ENCODE peak calls at places on chromosomes 11 and 22, in ten cellular contexts. N is BE2C, A is fibroblast of lung, K is A673, D is choroid plexus epithelial cell, O is HepG2, J is neural progenitor cell, C is AG10803, F is keratinocyte, Y is astrocyte of the cerebellum. M is an unnamed sample.

GRCh38 chr22:37544955-37545702 is 15.2 kb upstream of the CDC42EP1 start:
- DNase-seq in Y (no peak), D (peak), N (peak), F (no peak), J (peak), K (peak), A (peak), C (peak), O (peak), M (peak)

GRCh38 chr22:46780453-46780852 is 18.0 kb downstream of the TBC1D22A start:
- DNase-seq in A (no peak), K (no peak), C (peak), O (no peak), J (no peak), N (no peak), Y (no peak), D (no peak), F (no peak), M (no peak)

GRCh38 chr11:2699531-2700414 is at the start of gene KCNQ1OT1:
- DNase-seq in K (peak), N (peak), D (peak), Y (peak), J (peak), A (peak), O (peak), C (peak), F (peak), M (peak)

GRCh38 chr11:86245369-86246292 is 1.1 kb downstream of the EED start:
- DNase-seq in K (peak), J (peak), D (peak), O (peak), F (no peak), A (peak), N (peak), C (no peak), Y (no peak), M (peak)

GRCh38 chr11:30735946-30736345 is 149.8 kb upstream of the MPPED2 start:
- DNase-seq in N (no peak), J (peak), Y (no peak), A (no peak), D (no peak), O (no peak), F (no peak), K (peak), C (no peak), M (no peak)

GRCh38 chr11:70073881-70074371 is 4.2 kb upstream of the ANO1 start:
- DNase-seq in N (no peak), O (no peak), A (peak), D (no peak), F (no peak), J (no peak), Y (peak), K (no peak), C (no peak), M (peak)

GRCh38 chr22:42910221-42910942 is 53.3 kb upstream of the ARFGAP3 start:
- DNase-seq in J (no peak), C (no peak), Y (no peak), O (no peak), K (peak), F (no peak), D (no peak), A (no peak), N (no peak), M (no peak)

GRCh38 chr11:665062-665706 is 28.1 kb downstream of the DRD4 start:
- DNase-seq in K (peak), D (peak), J (no peak), A (no peak), C (peak), N (no peak), F (no peak), Y (no peak), O (no peak), M (no peak)

GRCh38 chr11:75301602-75302345 is 49.7 kb downstream of the ARRB1 start:
- DNase-seq in F (no peak), K (no peak), Y (no peak), O (no peak), D (no peak), J (no peak), C (no peak), N (no peak), A (no peak), M (no peak)

GRCh38 chr11:107732327-107733051 is 20.6 kb upstream of the SLN start:
- DNase-seq in O (no peak), J (no peak), A (no peak), F (no peak), C (peak), D (no peak), Y (no peak), N (no peak), K (no peak), M (peak)

GRCh38 chr11:79269923-79270322 is 170.9 kb downstream of the TENM4 start:
- DNase-seq in N (no peak), K (no peak), O (no peak), F (no peak), A (no peak), J (peak), D (no peak), Y (no peak), C (no peak), M (no peak)

GRCh38 chr11:68574308-68574707 is 110.0 kb upstream of the GAL start:
- DNase-seq in D (peak), O (no peak), A (peak), J (no peak), N (no peak), K (no peak), F (no peak), C (peak), Y (no peak), M (peak)

GRCh38 chr11:33912405-33913361 is 20.8 kb upstream of the LMO2 start:
- DNase-seq in Y (peak), K (peak), O (no peak), N (no peak), A (peak), F (no peak), C (peak), D (peak), J (peak), M (peak)

GRCh38 chr11:73271936-73272679 is at the start of gene P2RY6:
- DNase-seq in J (no peak), C (peak), O (peak), F (no peak), A (peak), Y (no peak), N (peak), K (peak), D (peak), M (peak)

DNA sequence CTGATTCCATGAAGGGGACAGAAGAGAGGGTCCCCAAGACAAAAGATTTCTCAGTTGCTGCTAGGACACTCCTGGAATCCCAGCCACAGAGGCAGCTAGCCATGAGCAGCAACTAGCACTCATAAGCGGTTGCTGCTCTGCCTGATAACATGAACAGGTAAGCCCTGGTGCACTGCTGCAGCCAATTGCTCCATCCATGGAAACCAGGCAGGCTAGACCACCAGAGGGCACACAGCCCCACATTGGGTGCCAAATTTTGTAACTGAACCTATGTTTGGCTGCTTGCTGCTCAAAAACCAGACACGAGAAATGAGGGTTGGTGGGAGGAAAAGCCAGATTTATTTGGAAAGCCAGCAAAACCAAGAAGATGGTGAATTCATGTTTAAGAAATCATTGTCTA is 21.9 kb upstream of the QSER1 start:
- DNase-seq in Y (no peak), C (no peak), D (peak), O (no peak), K (peak), N (peak), J (peak), A (no peak), F (no peak), M (no peak)
- TF ChIP-seq CTCF in Y (peak), C (peak), D (peak), O (peak), K (peak), N (peak), J (peak), A (peak), F (no peak), M (peak)

GRCh38 chr11:16252373-16252772 is 104.0 kb downstream of the SOX6 start:
- DNase-seq in N (no peak), F (no peak), O (peak), D (no peak), Y (no peak), J (peak), A (no peak), K (peak), C (peak), M (no peak)
- TF ChIP-seq CTCF in N (peak), F (peak), O (no peak), D (peak), Y (peak), J (peak), A (peak), K (peak), C (peak), M (no peak)

DNA sequence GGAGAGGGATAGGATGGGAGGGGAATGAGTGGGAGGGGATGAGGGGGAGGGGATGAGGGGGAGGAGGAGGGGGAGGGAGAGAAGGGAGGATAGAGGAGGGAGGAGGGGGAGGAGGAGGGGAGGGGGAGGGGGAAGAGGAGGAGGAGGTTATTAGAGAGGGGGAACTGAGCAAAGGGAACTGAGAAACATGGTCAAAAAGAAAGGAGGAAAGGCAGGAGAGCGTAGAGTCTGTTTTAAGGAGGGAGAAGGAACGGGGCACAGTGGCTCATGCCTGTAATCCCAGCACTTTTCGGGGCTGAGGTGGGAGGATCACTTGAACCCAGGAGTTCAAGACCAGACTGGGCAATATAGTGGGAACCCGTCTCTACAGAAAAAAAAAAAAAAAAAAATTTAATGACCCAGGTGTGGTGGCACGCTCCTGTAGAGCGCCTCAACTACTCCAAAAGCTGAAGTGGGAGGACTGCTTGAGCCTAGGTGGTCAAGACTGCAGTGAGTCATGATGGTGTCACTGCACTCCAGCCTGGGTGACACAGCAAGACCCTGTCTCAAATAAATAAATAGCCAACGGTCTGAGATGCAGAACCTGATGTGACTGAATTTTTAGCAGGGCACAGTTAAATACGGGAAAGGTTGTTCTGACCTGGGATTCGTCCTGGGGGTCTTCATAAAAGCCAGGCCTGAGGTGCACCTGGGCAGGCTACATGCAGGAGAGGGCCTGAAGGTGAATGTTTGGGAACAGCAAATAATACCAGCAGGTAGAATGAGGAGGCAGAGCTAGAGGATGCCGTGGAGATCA is 4.0 kb downstream of the B3GNT6 start:
- DNase-seq in O (no peak), N (no peak), K (no peak), A (peak), D (no peak), Y (no peak), J (no peak), C (no peak), F (no peak), M (peak)
- TF ChIP-seq CTCF in O (no peak), N (no peak), K (no peak), A (no peak), D (no peak), Y (no peak), J (no peak), C (no peak), F (no peak), M (no peak)

GRCh38 chr22:35860837-35861236 is 143.2 kb downstream of the APOL5 start:
- DNase-seq in D (no peak), F (no peak), C (no peak), O (no peak), N (no peak), A (no peak), J (no peak), K (no peak), Y (no peak), M (no peak)
- TF ChIP-seq CTCF in D (no peak), F (no peak), C (no peak), O (no peak), N (no peak), A (no peak), J (no peak), K (no peak), Y (no peak), M (no peak)

GRCh38 chr11:134014502-134014901 is 54.4 kb upstream of the JAM3 start:
- DNase-seq in F (no peak), K (no peak), A (peak), N (peak), D (no peak), C (no peak), O (no peak), Y (no peak), J (peak), M (no peak)
- TF ChIP-seq CTCF in F (no peak), K (peak), A (peak), N (peak), D (peak), C (peak), O (no peak), Y (peak), J (peak), M (peak)

DNA sequence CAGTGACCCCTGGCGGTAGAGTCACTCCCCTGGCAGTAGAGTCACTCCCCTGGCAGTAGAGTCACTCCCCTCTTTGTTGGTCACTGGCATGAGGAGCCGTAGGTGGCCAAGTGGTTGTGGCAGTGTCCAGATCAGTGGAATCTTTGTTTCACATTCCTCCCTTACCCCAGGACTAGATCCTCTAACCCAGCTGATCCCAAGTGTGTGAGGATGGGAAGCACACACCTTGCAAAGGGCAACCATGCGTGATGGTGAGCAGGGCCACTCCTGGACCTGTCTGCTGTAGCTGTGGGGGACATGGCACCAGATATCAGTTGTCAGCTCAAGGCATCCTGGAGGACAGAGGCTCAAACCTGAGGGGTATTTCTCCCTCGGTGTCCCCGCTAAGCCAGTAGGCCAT is 37.8 kb downstream of the OSBP2 start:
- DNase-seq in C (no peak), F (no peak), N (no peak), Y (no peak), K (no peak), D (no peak), A (no peak), J (no peak), O (no peak), M (no peak)
- TF ChIP-seq CTCF in C (no peak), F (no peak), N (no peak), Y (no peak), K (no peak), D (no peak), A (no peak), J (peak), O (no peak), M (no peak)

GRCh38 chr11:125257185-125257584 is 92.6 kb downstream of the PKNOX2 start:
- DNase-seq in F (no peak), J (peak), D (peak), K (no peak), O (no peak), A (no peak), C (no peak), Y (no peak), N (no peak), M (no peak)
- TF ChIP-seq CTCF in F (no peak), J (peak), D (peak), K (no peak), O (no peak), A (peak), C (peak), Y (peak), N (peak), M (peak)

GRCh38 chr11:60838132-60838531 is 3.8 kb upstream of the CCDC86 start:
- DNase-seq in O (peak), C (peak), Y (no peak), D (peak), F (no peak), J (peak), N (no peak), A (no peak), K (no peak), M (no peak)
- TF ChIP-seq CTCF in O (peak), C (peak), Y (peak), D (peak), F (no peak), J (peak), N (no peak), A (peak), K (no peak), M (no peak)

DNA sequence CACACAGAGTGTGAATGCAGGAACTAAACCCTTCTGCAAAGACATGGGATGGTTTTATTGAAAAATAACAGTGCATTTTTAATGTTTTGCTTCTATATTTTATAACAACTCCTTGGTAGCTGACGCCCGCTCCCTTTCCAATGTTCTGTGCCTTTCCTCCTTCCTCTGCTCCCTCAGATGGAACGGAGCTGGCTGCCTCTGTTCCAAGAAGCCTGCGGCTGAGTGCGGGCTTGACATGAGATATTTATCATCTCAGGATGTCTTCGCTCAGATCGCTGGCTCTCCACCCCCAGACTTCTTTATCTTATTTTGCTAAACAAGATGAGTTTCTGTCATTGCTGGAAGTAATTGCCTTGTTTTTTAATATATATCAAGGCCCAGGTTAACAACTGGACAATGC is 322.4 kb upstream of the B3GAT1 start:
- DNase-seq in D (peak), J (no peak), C (no peak), O (no peak), N (no peak), F (no peak), K (no peak), Y (no peak), A (no peak), M (no peak)
- TF ChIP-seq CTCF in D (no peak), J (no peak), C (no peak), O (no peak), N (no peak), F (no peak), K (no peak), Y (no peak), A (no peak), M (no peak)

GRCh38 chr22:18023509-18024275 is 669 bp downstream of the MICAL3 start:
- DNase-seq in A (peak), F (no peak), C (peak), O (no peak), J (peak), K (peak), Y (peak), D (peak), N (peak), M (peak)
- TF ChIP-seq CTCF in A (peak), F (no peak), C (no peak), O (peak), J (no peak), K (peak), Y (peak), D (no peak), N (no peak), M (no peak)

M was measured in fibroblast of mammary gland.